ENCODE peak calls at places on chromosomes 13 and 19, in nine cellular contexts. G is CD8-positive, alpha-beta T cell; O is GM23248; M is colonic mucosa; C is lower lobe of right lung; F is ascending aorta; J is pancreas; R is heart right ventricle; I is psoas muscle. W is an unnamed sample. For H3K4me1 and H3K27me3, the result is how much of the 10 kb centered on the place peaks cover.

GRCh38 chr13:107462501-107462900 is 752.8 kb downstream of the LIG4 start:
- DNase-seq in J (no peak), R (no peak), G (no peak), F (no peak), M (no peak), O (no peak), I (no peak), C (no peak), W (no peak)

GRCh38 chr19:32296694-32297093 is 48.7 kb upstream of the ZNF507 start:
- DNase-seq in J (no peak), I (no peak), C (no peak), F (no peak), G (no peak), R (no peak), M (no peak), O (no peak), W (no peak)

GRCh38 chr13:100722517-100722916 is 47.9 kb upstream of the TMTC4 start:
- DNase-seq in O (no peak), J (no peak), F (no peak), C (no peak), G (no peak), I (no peak), R (no peak), M (no peak), W (no peak)

GRCh38 chr13:85363504-85363903 is 435.7 kb downstream of the SLITRK6 start:
- DNase-seq in M (no peak), O (no peak), C (no peak), I (no peak), G (no peak), R (no peak), J (no peak), F (no peak), W (no peak)

GRCh38 chr13:90281709-90282108 is 1065.8 kb upstream of the MIR17HG start:
- DNase-seq in J (no peak), M (no peak), C (no peak), R (no peak), I (no peak), O (no peak), G (no peak), F (no peak), W (no peak)

GRCh38 chr19:13974073-13974472 is 21.8 kb downstream of the DCAF15 start:
- DNase-seq in J (no peak), G (no peak), I (no peak), R (no peak), O (no peak), M (no peak), C (no peak), F (no peak), W (peak)

GRCh38 chr13:101019126-101019525 is 344.5 kb upstream of the TMTC4 start:
- DNase-seq in I (no peak), F (no peak), G (no peak), O (peak), J (no peak), R (no peak), C (no peak), M (no peak), W (no peak)

GRCh38 chr19:13189600-13189999 is 39.4 kb downstream of the IER2 start:
- DNase-seq in O (no peak), F (no peak), I (no peak), J (no peak), C (no peak), G (no peak), R (no peak), M (no peak), W (no peak)

GRCh38 chr13:40660270-40660669 is 6.2 kb downstream of the FOXO1 start:
- DNase-seq in C (no peak), F (no peak), G (no peak), M (no peak), O (no peak), R (no peak), I (no peak), J (no peak), W (no peak)

GRCh38 chr13:84896128-84896527 is 903.1 kb downstream of the SLITRK6 start:
- DNase-seq in I (no peak), C (no peak), O (peak), M (peak), G (no peak), F (no peak), J (no peak), R (no peak), W (no peak)

GRCh38 chr19:3404324-3405260 is 38.2 kb downstream of the NFIC start:
- DNase-seq in J (peak), M (peak), F (peak), G (no peak), C (peak), R (peak), O (peak), I (peak), W (peak)

GRCh38 chr19:16370671-16371391 is 46.2 kb downstream of the KLF2 start:
- DNase-seq in F (no peak), R (no peak), J (no peak), O (no peak), C (peak), M (no peak), G (no peak), I (peak), W (no peak)

GRCh38 chr19:31277516-31277915 is 71.7 kb downstream of the TSHZ3 start:
- DNase-seq in R (no peak), C (no peak), M (no peak), F (peak), G (no peak), O (no peak), J (no peak), I (no peak), W (no peak)

GRCh38 chr13:93824286-93824685 is 597.7 kb downstream of the GPC6 start:
- DNase-seq in J (no peak), C (no peak), R (no peak), G (no peak), O (no peak), F (no peak), I (no peak), M (no peak), W (no peak)

GRCh38 chr13:105665284-105665683 is 870.2 kb downstream of the EFNB2 start:
- DNase-seq in I (no peak), R (no peak), F (no peak), M (no peak), C (no peak), G (no peak), O (no peak), J (no peak), W (no peak)

GRCh38 chr19:18266863-18267686 is 7.2 kb downstream of the IQCN start:
- DNase-seq in O (no peak), J (no peak), F (no peak), C (no peak), G (no peak), R (no peak), M (no peak), I (no peak), W (no peak)

GRCh38 chr13:84605927-84606326 is 723.7 kb upstream of the SLITRK1 start:
- DNase-seq in J (no peak), G (no peak), I (no peak), O (no peak), F (no peak), C (no peak), M (no peak), R (no peak), W (no peak)

GRCh38 chr19:35585844-35586243 is at the start of gene PMIS2:
- DNase-seq in R (no peak), J (no peak), G (no peak), C (no peak), I (no peak), M (no peak), O (no peak), F (no peak), W (no peak)

GRCh38 chr19:45885556-45886426 is at the start of gene IRF2BP1:
- DNase-seq in F (peak), I (peak), O (peak), J (peak), G (peak), C (peak), R (peak), M (peak), W (peak)

GRCh38 chr19:45883586-45883880 is 2.4 kb downstream of the IRF2BP1 start:
- DNase-seq in R (no peak), O (no peak), G (no peak), C (no peak), M (no peak), I (no peak), J (no peak), F (no peak), W (no peak)

GRCh38 chr19:45882652-45883585 is 3.0 kb downstream of the IRF2BP1 start:
- DNase-seq in M (peak), R (peak), O (peak), F (peak), G (peak), I (peak), C (peak), J (peak), W (peak)

GRCh38 chr19:45884682-45885555 is 1.0 kb downstream of the IRF2BP1 start:
- DNase-seq in J (peak), M (no peak), R (peak), I (peak), C (no peak), G (no peak), O (peak), F (no peak), W (peak)

GRCh38 chr19:45883881-45884681 is 1.9 kb downstream of the IRF2BP1 start:
- DNase-seq in C (no peak), R (no peak), G (no peak), O (no peak), M (no peak), I (no peak), J (peak), F (no peak), W (peak)
- H3K4me1 ChIP-seq in C (under half), R (under half), G (under half), O (under half), M (under half), I (under half), J (under half), F (under half), W (half or more)

GRCh38 chr13:28048768-28049167 is 51.6 kb downstream of the FLT3 start:
- DNase-seq in I (no peak), F (no peak), C (no peak), J (no peak), M (no peak), R (no peak), G (no peak), O (no peak), W (no peak)

GRCh38 chr13:28049880-28050871 is 50.2 kb downstream of the FLT3 start:
- DNase-seq in M (no peak), C (no peak), G (no peak), O (no peak), I (no peak), R (no peak), J (no peak), F (no peak), W (no peak)

GRCh38 chr13:28047784-28048388 is 52.5 kb downstream of the FLT3 start:
- DNase-seq in J (no peak), F (no peak), M (no peak), O (peak), G (no peak), I (no peak), C (no peak), R (no peak), W (no peak)

GRCh38 chr13:28046981-28047380 is 53.4 kb downstream of the FLT3 start:
- DNase-seq in J (no peak), C (no peak), G (no peak), M (no peak), R (no peak), I (no peak), O (peak), F (no peak), W (no peak)

GRCh38 chr13:28049215-28049614 is 51.2 kb downstream of the FLT3 start:
- DNase-seq in R (no peak), G (no peak), O (no peak), M (no peak), J (no peak), F (no peak), I (no peak), C (no peak), W (no peak)
- H3K27me3 ChIP-seq in R (under half), G (under half), O (under half), M (under half), J (under half), F (under half), I (under half), C (under half), W (under half)

DNA sequence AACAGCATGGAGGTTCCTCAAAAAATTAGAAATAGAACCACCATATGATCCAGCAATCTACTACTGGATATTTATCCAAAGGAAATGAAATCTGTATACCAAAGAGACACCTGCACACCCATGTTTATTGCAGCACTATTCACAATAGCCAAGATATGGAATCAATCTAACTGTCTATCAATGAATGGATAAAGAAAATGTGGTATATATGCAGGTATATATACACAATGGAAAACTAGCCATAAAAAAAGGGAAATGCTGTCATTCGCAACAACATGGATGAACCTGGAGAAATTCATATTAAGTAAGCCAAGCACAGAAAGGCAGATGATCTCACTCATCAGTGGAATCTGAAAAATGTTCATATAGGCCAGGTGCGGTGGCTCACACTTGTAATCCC is 2.5 kb downstream of the ZNF780B start:
- DNase-seq in O (no peak), I (no peak), R (no peak), C (no peak), G (no peak), J (no peak), M (no peak), F (no peak), W (no peak)
- H3K4me3 ChIP-seq in O (no peak), I (no peak), R (no peak), C (no peak), G (no peak), J (no peak), M (no peak), F (no peak), W (no peak)

GRCh38 chr13:109162248-109163051 is 533.0 kb downstream of the MYO16 start:
- DNase-seq in R (no peak), F (no peak), I (no peak), C (no peak), M (no peak), G (no peak), O (no peak), J (no peak), W (no peak)
- H3K4me1 ChIP-seq in R (under half), F (under half), I (under half), C (under half), M (under half), G (under half), O (under half), J (under half), W (under half)

GRCh38 chr19:45973564-45974338 is at the start of gene NOVA2:
- DNase-seq in C (peak), R (peak), O (peak), F (peak), M (peak), J (peak), I (peak), G (no peak), W (peak)

GRCh38 chr19:45981350-45981749 is 7.7 kb upstream of the NOVA2 start:
- DNase-seq in M (no peak), O (peak), R (no peak), I (no peak), J (no peak), C (no peak), F (no peak), G (no peak), W (no peak)

GRCh38 chr19:45976180-45976579 is 2.5 kb upstream of the NOVA2 start:
- DNase-seq in R (no peak), I (no peak), F (no peak), G (no peak), O (peak), J (no peak), M (no peak), C (no peak), W (no peak)

GRCh38 chr19:45975296-45975695 is 1.6 kb upstream of the NOVA2 start:
- DNase-seq in M (no peak), F (no peak), J (no peak), O (no peak), I (no peak), R (no peak), G (no peak), C (no peak), W (no peak)

DNA sequence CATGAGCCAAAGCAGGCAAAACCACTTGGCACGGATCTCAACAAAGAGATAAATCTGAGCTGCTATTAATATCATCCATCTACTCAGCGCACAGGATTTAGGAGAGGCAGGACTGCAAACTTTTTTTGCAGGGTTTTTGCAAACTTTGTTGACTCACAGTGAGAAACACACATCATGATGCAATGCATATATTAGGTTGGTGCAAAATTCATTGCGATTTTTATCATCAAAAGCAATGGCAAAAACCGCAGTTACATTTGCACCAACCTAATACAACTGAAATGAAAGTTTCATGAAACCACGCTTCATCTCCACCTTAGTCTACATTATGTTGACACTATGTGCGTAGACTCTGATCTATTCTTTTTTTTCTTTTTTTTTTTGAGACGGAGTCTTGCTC is 4.5 kb upstream of the NOVA2 start:
- DNase-seq in I (no peak), J (no peak), C (no peak), M (no peak), O (peak), F (no peak), R (no peak), G (no peak), W (no peak)
- H3K27me3 ChIP-seq in I (under half), J (under half), C (under half), M (under half), O (under half), F (under half), R (under half), G (under half), W (under half)

GRCh38 chr13:97100821-97101220 is 106.5 kb upstream of the OXGR1 start:
- DNase-seq in O (no peak), F (no peak), G (no peak), M (no peak), I (no peak), C (no peak), J (no peak), R (no peak), W (no peak)
- H3K4me3 ChIP-seq in O (no peak), F (no peak), G (no peak), M (no peak), I (no peak), C (no peak), J (no peak), R (no peak), W (no peak)